ENCODE peak calls at places on chromosomes 6 and 20, in six cellular contexts. One of them, this sample, is unnamed.

GRCh38 chr6:69894578-69895347 is 28.4 kb downstream of the COL19A1 start:
- DNase-seq in myocyte: peak; percentile 72
- DNase-seq in EL: peak; percentile 16
- DNase-seq in HS-5: no peak
- DNase-seq in EH: peak; percentile 89
- DNase-seq in colonic mucosa: no peak
- DNase-seq in this sample: peak; percentile 35

GRCh38 chr6:35725081-35725708 is 11.6 kb upstream of the ARMC12 start:
- DNase-seq in colonic mucosa: no peak
- DNase-seq in EL: no peak
- DNase-seq in HS-5: no peak
- DNase-seq in myocyte: no peak
- DNase-seq in EH: no peak
- DNase-seq in this sample: no peak

GRCh38 chr20:25050501-25051350 is 7.2 kb downstream of the ACSS1 start:
- DNase-seq in EL: no peak
- DNase-seq in myocyte: no peak
- DNase-seq in EH: no peak
- DNase-seq in colonic mucosa: no peak
- DNase-seq in HS-5: no peak
- DNase-seq in this sample: no peak

GRCh38 chr6:149077208-149077607 is 240.3 kb upstream of the TAB2 start:
- DNase-seq in myocyte: no peak
- DNase-seq in EH: peak; percentile 61
- DNase-seq in colonic mucosa: no peak
- DNase-seq in EL: peak; percentile 33
- DNase-seq in HS-5: no peak
- DNase-seq in this sample: no peak

GRCh38 chr6:7919871-7920270 is 9.3 kb upstream of the TXNDC5 start:
- DNase-seq in colonic mucosa: no peak
- DNase-seq in EL: no peak
- DNase-seq in myocyte: no peak
- DNase-seq in EH: no peak
- DNase-seq in HS-5: no peak
- DNase-seq in this sample: peak; percentile 56

GRCh38 chr6:167580512-167580911 is 246.2 kb upstream of the AFDN start:
- DNase-seq in myocyte: no peak
- DNase-seq in EL: no peak
- DNase-seq in EH: no peak
- DNase-seq in HS-5: no peak
- DNase-seq in colonic mucosa: no peak
- DNase-seq in this sample: no peak

GRCh38 chr6:4280721-4281120 is 145.3 kb upstream of the ECI2 start:
- DNase-seq in EL: peak; percentile 94
- DNase-seq in EH: peak; percentile 88
- DNase-seq in colonic mucosa: no peak
- DNase-seq in HS-5: peak; percentile 43
- DNase-seq in myocyte: peak; percentile 64
- DNase-seq in this sample: peak; percentile 49

GRCh38 chr6:106765496-106765895 is 136.1 kb downstream of the QRSL1 start:
- DNase-seq in EH: no peak
- DNase-seq in myocyte: no peak
- DNase-seq in colonic mucosa: no peak
- DNase-seq in EL: no peak
- DNase-seq in HS-5: no peak
- DNase-seq in this sample: no peak

GRCh38 chr6:149701699-149702098 is 16.2 kb downstream of the LATS1 start:
- DNase-seq in HS-5: no peak
- DNase-seq in myocyte: no peak
- DNase-seq in colonic mucosa: no peak
- DNase-seq in EL: peak; percentile 21
- DNase-seq in EH: peak; percentile 79
- DNase-seq in this sample: peak; percentile 35

GRCh38 chr6:10759312-10759839 is 11.8 kb downstream of the TMEM14B start:
- DNase-seq in EH: peak; percentile 85
- DNase-seq in colonic mucosa: no peak
- DNase-seq in myocyte: peak; percentile 65
- DNase-seq in HS-5: peak; percentile 99
- DNase-seq in EL: peak; percentile 98
- DNase-seq in this sample: peak; percentile 83

GRCh38 chr20:33893314-33893713 is 82.2 kb downstream of the CHMP4B start:
- DNase-seq in EH: peak; percentile 91
- DNase-seq in HS-5: peak; percentile 53
- DNase-seq in EL: peak; percentile 85
- DNase-seq in myocyte: peak; percentile 81
- DNase-seq in colonic mucosa: no peak
- DNase-seq in this sample: peak; percentile 81

GRCh38 chr6:149423946-149424440 is 23.9 kb downstream of the SUMO4 start:
- DNase-seq in EL: no peak
- DNase-seq in EH: no peak
- DNase-seq in HS-5: no peak
- DNase-seq in colonic mucosa: no peak
- DNase-seq in myocyte: no peak
- DNase-seq in this sample: no peak

GRCh38 chr6:28896505-28897392 is 27.0 kb downstream of the TRIM27 start:
- DNase-seq in EH: peak; percentile 65
- DNase-seq in HS-5: peak; percentile 41
- DNase-seq in EL: peak; percentile 68
- DNase-seq in myocyte: peak; percentile 73
- DNase-seq in colonic mucosa: peak; percentile 59
- DNase-seq in this sample: no peak

GRCh38 chr20:50982372-50982771 is 23.8 kb downstream of the MOCS3 start:
- DNase-seq in EH: peak; percentile 71
- DNase-seq in myocyte: peak; percentile 74
- DNase-seq in EL: peak; percentile 56
- DNase-seq in colonic mucosa: peak; percentile 75
- DNase-seq in HS-5: no peak
- DNase-seq in this sample: peak; percentile 38

GRCh38 chr6:155227076-155227475 is 36.7 kb upstream of the CLDN20 start:
- DNase-seq in myocyte: no peak
- DNase-seq in EL: no peak
- DNase-seq in HS-5: no peak
- DNase-seq in EH: no peak
- DNase-seq in colonic mucosa: no peak
- DNase-seq in this sample: no peak

GRCh38 chr20:49982346-49983122 is at the start of gene SNAI1:
- DNase-seq in EH: peak; percentile 85
- DNase-seq in myocyte: no peak
- DNase-seq in colonic mucosa: peak; percentile 80
- DNase-seq in HS-5: peak; percentile 67
- DNase-seq in EL: peak; percentile 77
- DNase-seq in this sample: peak; percentile 93

GRCh38 chr6:15389759-15390723 is 144.2 kb downstream of the JARID2 start:
- DNase-seq in myocyte: peak; percentile 60
- DNase-seq in colonic mucosa: no peak
- DNase-seq in HS-5: peak; percentile 19
- DNase-seq in EL: peak; percentile 50
- DNase-seq in EH: peak; percentile 52
- DNase-seq in this sample: peak; percentile 62

GRCh38 chr20:38935285-38935684 is 9.1 kb downstream of the FAM83D start:
- DNase-seq in myocyte: peak; percentile 8
- DNase-seq in HS-5: no peak
- DNase-seq in EL: peak; percentile 38
- DNase-seq in colonic mucosa: no peak
- DNase-seq in EH: peak; percentile 23
- DNase-seq in this sample: peak; percentile 45